ENCODE peak calls at places on chromosomes 11 and 22, in eight cellular contexts. W is fibroblast of mammary gland, D is tibial nerve, E is natural killer cell, U is right lobe of liver, X is cardiac muscle cell, Q is spleen, N is fibroblast of the aortic adventitia. K is an unnamed sample.

GRCh38 chr11:251550-251949 is 14.8 kb downstream of the PSMD13 start:
- DNase-seq in W (no peak), D (no peak), E (no peak), U (no peak), X (no peak), Q (no peak), N (no peak), K (no peak)

GRCh38 chr22:43188829-43189545 is 2.1 kb upstream of the TTLL12 start:
- DNase-seq in W (no peak), D (no peak), E (no peak), U (no peak), X (no peak), Q (no peak), N (peak; percentile 18), K (no peak)

GRCh38 chr11:102518296-102519094 is 12.1 kb downstream of the MMP7 start:
- DNase-seq in W (no peak), D (no peak), E (no peak), U (no peak), X (no peak), Q (no peak), N (peak; percentile 12), K (no peak)

GRCh38 chr22:41910050-41910598 is 4.8 kb downstream of the SHISA8 start:
- DNase-seq in W (no peak), D (no peak), E (no peak), U (no peak), X (peak; percentile 60), Q (no peak), N (no peak), K (no peak)

GRCh38 chr11:114774599-114775365 is 96.5 kb downstream of the NXPE2 start:
- DNase-seq in W (no peak), D (no peak), E (no peak), U (no peak), X (peak; percentile 87), Q (no peak), N (no peak), K (no peak)

GRCh38 chr22:49224243-49224642 is 603.4 kb downstream of the BRD1 start:
- DNase-seq in W (no peak), D (no peak), E (no peak), U (no peak), X (no peak), Q (no peak), N (no peak), K (no peak)

GRCh38 chr11:1572200-1573076 is at the start of gene DUSP8:
- DNase-seq in W (peak; percentile 61), D (peak; percentile 84), E (peak; percentile 97), U (peak; percentile 82), X (peak; percentile 87), Q (peak; percentile 91), N (peak; percentile 69), K (peak; percentile 41)

GRCh38 chr22:48972979-48973693 is 854.5 kb downstream of the BRD1 start:
- DNase-seq in W (no peak), D (no peak), E (no peak), U (no peak), X (no peak), Q (no peak), N (no peak), K (no peak)

GRCh38 chr11:124405611-124406010 is 6.8 kb upstream of the OR8B3 start:
- DNase-seq in W (no peak), D (no peak), E (no peak), U (no peak), X (no peak), Q (no peak), N (no peak), K (no peak)

GRCh38 chr22:39090426-39091064 is 6.5 kb upstream of the APOBEC3H start:
- DNase-seq in W (no peak), D (no peak), E (peak; percentile 90), U (no peak), X (no peak), Q (peak; percentile 94), N (no peak), K (no peak)

GRCh38 chr11:118251858-118252652 is at the start of gene MPZL3:
- DNase-seq in W (peak; percentile 53), D (no peak), E (peak; percentile 76), U (peak; percentile 91), X (peak; percentile 66), Q (peak; percentile 91), N (peak; percentile 52), K (no peak)

GRCh38 chr11:1733009-1733715 is 17.2 kb downstream of the IFITM10 start:
- DNase-seq in W (no peak), D (no peak), E (no peak), U (peak; percentile 42), X (no peak), Q (no peak), N (no peak), K (no peak)

GRCh38 chr11:9728058-9728457 is 64.2 kb downstream of the SWAP70 start:
- DNase-seq in W (no peak), D (no peak), E (no peak), U (no peak), X (no peak), Q (no peak), N (no peak), K (no peak)
- TF ChIP-seq CTCF in W (no peak), D (no peak), E (no peak), U (no peak), X (no peak), Q (no peak), N (no peak), K (no peak)

DNA sequence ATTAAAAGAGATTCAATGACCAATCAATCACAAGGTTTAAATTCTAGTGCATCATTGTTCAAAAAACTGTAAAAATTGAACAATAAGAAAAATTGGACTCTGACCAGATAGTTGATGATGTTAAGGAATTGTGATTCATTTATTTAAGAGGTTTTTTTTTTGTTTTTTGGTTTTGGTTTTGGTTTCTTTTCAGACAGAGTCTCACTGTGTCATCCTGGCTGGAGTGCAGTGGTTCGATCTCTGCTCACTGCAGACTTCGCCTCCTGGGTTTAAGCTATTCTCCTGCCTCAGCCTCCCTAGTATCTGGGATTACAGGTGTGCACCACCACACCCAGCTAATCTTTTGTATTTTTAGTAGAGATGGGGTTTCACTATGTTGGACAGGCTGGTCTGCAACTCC is 17.1 kb upstream of the EIF3M start:
- DNase-seq in W (no peak), D (no peak), E (no peak), U (no peak), X (no peak), Q (no peak), N (no peak), K (no peak)
- TF ChIP-seq CTCF in W (no peak), D (no peak), E (no peak), U (no peak), X (no peak), Q (no peak), N (no peak), K (no peak)

GRCh38 chr11:84719935-84720577 is 907.1 kb downstream of the DLG2 start:
- DNase-seq in W (no peak), D (no peak), E (no peak), U (no peak), X (peak; percentile 54), Q (peak; percentile 76), N (no peak), K (no peak)

GRCh38 chr11:84720706-84721402 is 906.3 kb downstream of the DLG2 start:
- DNase-seq in W (peak; percentile 1), D (no peak), E (no peak), U (no peak), X (peak; percentile 36), Q (peak; percentile 74), N (no peak), K (no peak)

GRCh38 chr11:84721561-84721961 is 905.6 kb downstream of the DLG2 start:
- DNase-seq in W (no peak), D (no peak), E (no peak), U (no peak), X (no peak), Q (no peak), N (no peak), K (no peak)

DNA sequence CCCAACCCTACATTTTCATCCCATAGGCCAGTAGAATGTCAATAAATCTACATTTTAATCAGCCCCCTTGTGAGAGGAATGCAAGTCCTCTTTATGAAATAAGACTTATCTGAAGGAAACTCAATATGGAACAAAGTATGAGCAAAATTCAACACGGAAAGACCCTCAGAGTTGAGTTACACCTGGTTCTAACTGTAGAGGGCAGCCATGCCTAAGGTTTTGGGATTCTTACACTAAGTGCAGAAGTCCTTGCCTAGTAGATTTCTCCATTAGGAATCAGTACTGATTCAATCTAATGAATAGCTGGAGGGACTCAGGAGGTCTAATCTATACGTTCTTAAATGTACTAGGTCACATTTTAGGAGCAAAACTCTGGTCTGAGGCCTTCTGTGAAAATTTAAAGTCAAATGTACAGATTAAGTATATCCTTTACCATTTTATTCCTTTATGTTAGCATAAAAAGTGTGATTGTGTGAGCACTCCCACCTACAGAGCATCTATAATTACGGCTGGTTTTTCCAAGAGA is 904.5 kb downstream of the DLG2 start:
- DNase-seq in W (peak; percentile 0), D (no peak), E (no peak), U (no peak), X (peak; percentile 28), Q (no peak), N (no peak), K (no peak)
- TF ChIP-seq CTCF in W (no peak), D (no peak), E (no peak), U (no peak), X (no peak), Q (no peak), N (no peak), K (no peak)

DNA sequence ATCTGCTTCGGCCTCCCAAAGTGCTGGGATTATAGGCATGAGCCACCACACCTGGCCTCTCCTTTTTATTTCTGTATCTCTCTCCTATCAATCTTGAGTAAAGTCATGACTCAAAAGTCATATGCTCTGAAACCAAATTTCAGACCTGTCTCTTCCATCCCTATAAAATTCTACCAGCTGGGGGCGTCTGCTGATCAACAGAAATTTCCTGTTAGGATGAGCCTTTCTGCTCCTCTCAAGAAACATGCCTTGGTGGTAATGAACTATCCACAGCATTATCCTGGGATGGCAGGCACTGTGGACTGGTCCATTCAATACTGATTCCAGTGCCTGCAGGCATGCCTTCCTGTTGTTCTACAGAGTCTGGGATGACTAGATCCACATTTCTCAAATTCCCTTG is 472.6 kb downstream of the NELL1 start:
- DNase-seq in W (no peak), D (no peak), E (no peak), U (no peak), X (peak; percentile 47), Q (no peak), N (no peak), K (no peak)
- TF ChIP-seq CTCF in W (no peak), D (no peak), E (no peak), U (no peak), X (no peak), Q (no peak), N (no peak), K (no peak)